ENCODE peak calls at places on chromosomes 7 and 10, in four cellular contexts. One of them, this sample, is unnamed.

GRCh38 chr10:132868995-132869394 is 73.4 kb downstream of the CFAP46 start:
- DNase-seq in AG09319: no peak
- DNase-seq in fibroblast of lung: no peak
- DNase-seq in AG09309: no peak
- DNase-seq in this sample: no peak

GRCh38 chr7:50396856-50397255 is 53.3 kb downstream of the FIGNL1 start:
- DNase-seq in AG09319: no peak
- DNase-seq in fibroblast of lung: no peak
- DNase-seq in AG09309: no peak
- DNase-seq in this sample: no peak

GRCh38 chr7:122886357-122887081 is at the start of gene CADPS2:
- DNase-seq in fibroblast of lung: peak; percentile 90
- DNase-seq in AG09319: peak; percentile 62
- DNase-seq in AG09309: peak; percentile 16
- DNase-seq in this sample: peak; percentile 67

GRCh38 chr10:102146971-102147428 is 5.2 kb upstream of the NOLC1 start:
- DNase-seq in fibroblast of lung: no peak
- DNase-seq in AG09319: no peak
- DNase-seq in AG09309: no peak
- DNase-seq in this sample: no peak

GRCh38 chr7:8822595-8822994 is 389.2 kb downstream of the NXPH1 start:
- DNase-seq in fibroblast of lung: no peak
- DNase-seq in AG09319: no peak
- DNase-seq in AG09309: no peak
- DNase-seq in this sample: no peak

GRCh38 chr10:28681345-28681763 is 4.0 kb downstream of the BAMBI start:
- DNase-seq in AG09319: no peak
- DNase-seq in fibroblast of lung: no peak
- DNase-seq in AG09309: no peak
- DNase-seq in this sample: no peak

GRCh38 chr7:16839646-16840045 is 34.8 kb upstream of the AGR2 start:
- DNase-seq in AG09319: no peak
- DNase-seq in AG09309: peak; percentile 45
- DNase-seq in fibroblast of lung: no peak
- DNase-seq in this sample: no peak

GRCh38 chr10:3622845-3623621 is 162.0 kb downstream of the KLF6 start:
- DNase-seq in fibroblast of lung: peak; percentile 28
- DNase-seq in AG09319: no peak
- DNase-seq in AG09309: no peak
- DNase-seq in this sample: no peak

GRCh38 chr10:80441831-80442230 is 12.3 kb upstream of the TSPAN14 start:
- DNase-seq in fibroblast of lung: no peak
- DNase-seq in AG09309: no peak
- DNase-seq in AG09319: no peak
- DNase-seq in this sample: no peak

GRCh38 chr10:30463944-30464451 is 30.0 kb downstream of the MAP3K8 start:
- DNase-seq in AG09309: no peak
- DNase-seq in fibroblast of lung: no peak
- DNase-seq in AG09319: no peak
- DNase-seq in this sample: no peak

GRCh38 chr7:27155816-27156507 is 513 bp downstream of the HOXA7 start:
- DNase-seq in AG09309: no peak
- DNase-seq in AG09319: no peak
- DNase-seq in fibroblast of lung: peak; percentile 29
- DNase-seq in this sample: no peak

GRCh38 chr10:103677486-103677885 is 177.9 kb downstream of the SH3PXD2A start:
- DNase-seq in fibroblast of lung: no peak
- DNase-seq in AG09309: no peak
- DNase-seq in AG09319: no peak
- DNase-seq in this sample: no peak

GRCh38 chr7:71015260-71015900 is 116.6 kb upstream of the GALNT17 start:
- DNase-seq in AG09309: no peak
- DNase-seq in AG09319: no peak
- DNase-seq in fibroblast of lung: no peak
- DNase-seq in this sample: no peak

GRCh38 chr10:97905276-97905675 is 55.6 kb downstream of the GOLGA7B start:
- DNase-seq in AG09319: no peak
- DNase-seq in AG09309: no peak
- DNase-seq in fibroblast of lung: no peak
- DNase-seq in this sample: no peak

GRCh38 chr10:66838656-66839055 is 87.2 kb upstream of the LRRTM3 start:
- DNase-seq in AG09319: no peak
- DNase-seq in fibroblast of lung: no peak
- DNase-seq in AG09309: no peak
- DNase-seq in this sample: no peak

GRCh38 chr10:119370972-119371703 is 163.8 kb downstream of the GRK5 start:
- DNase-seq in AG09309: peak; percentile 79
- DNase-seq in fibroblast of lung: peak; percentile 93
- DNase-seq in AG09319: peak; percentile 93
- DNase-seq in this sample: no peak

GRCh38 chr10:28468707-28469483 is 64.0 kb upstream of the WAC start:
- DNase-seq in fibroblast of lung: no peak
- DNase-seq in AG09319: no peak
- DNase-seq in AG09309: no peak
- DNase-seq in this sample: no peak

GRCh38 chr7:111108526-111108925 is 17.6 kb downstream of the LRRN3 start:
- DNase-seq in AG09309: no peak
- DNase-seq in AG09319: no peak
- DNase-seq in fibroblast of lung: peak; percentile 78
- DNase-seq in this sample: no peak

GRCh38 chr7:36204044-36204663 is 51.1 kb downstream of the EEPD1 start:
- DNase-seq in AG09319: no peak
- DNase-seq in fibroblast of lung: no peak
- DNase-seq in AG09309: no peak
- DNase-seq in this sample: no peak

GRCh38 chr10:72783290-72783689 is 91.3 kb downstream of the MCU start:
- DNase-seq in AG09319: no peak
- DNase-seq in AG09309: no peak
- DNase-seq in fibroblast of lung: no peak
- DNase-seq in this sample: no peak

GRCh38 chr10:72009062-72009429 is 44.9 kb downstream of the CHST3 start:
- DNase-seq in AG09309: no peak
- DNase-seq in fibroblast of lung: no peak
- DNase-seq in AG09319: no peak
- DNase-seq in this sample: no peak

GRCh38 chr7:132575336-132575986 is 809 bp downstream of the PLXNA4 start:
- DNase-seq in AG09309: peak; percentile 27
- DNase-seq in fibroblast of lung: peak; percentile 66
- DNase-seq in AG09319: peak; percentile 4
- DNase-seq in this sample: peak; percentile 25
- TF ChIP-seq CTCF in AG09309: peak; percentile 27
- TF ChIP-seq CTCF in fibroblast of lung: peak; percentile 14
- TF ChIP-seq CTCF in AG09319: peak; percentile 14
- TF ChIP-seq CTCF in this sample: no peak

DNA sequence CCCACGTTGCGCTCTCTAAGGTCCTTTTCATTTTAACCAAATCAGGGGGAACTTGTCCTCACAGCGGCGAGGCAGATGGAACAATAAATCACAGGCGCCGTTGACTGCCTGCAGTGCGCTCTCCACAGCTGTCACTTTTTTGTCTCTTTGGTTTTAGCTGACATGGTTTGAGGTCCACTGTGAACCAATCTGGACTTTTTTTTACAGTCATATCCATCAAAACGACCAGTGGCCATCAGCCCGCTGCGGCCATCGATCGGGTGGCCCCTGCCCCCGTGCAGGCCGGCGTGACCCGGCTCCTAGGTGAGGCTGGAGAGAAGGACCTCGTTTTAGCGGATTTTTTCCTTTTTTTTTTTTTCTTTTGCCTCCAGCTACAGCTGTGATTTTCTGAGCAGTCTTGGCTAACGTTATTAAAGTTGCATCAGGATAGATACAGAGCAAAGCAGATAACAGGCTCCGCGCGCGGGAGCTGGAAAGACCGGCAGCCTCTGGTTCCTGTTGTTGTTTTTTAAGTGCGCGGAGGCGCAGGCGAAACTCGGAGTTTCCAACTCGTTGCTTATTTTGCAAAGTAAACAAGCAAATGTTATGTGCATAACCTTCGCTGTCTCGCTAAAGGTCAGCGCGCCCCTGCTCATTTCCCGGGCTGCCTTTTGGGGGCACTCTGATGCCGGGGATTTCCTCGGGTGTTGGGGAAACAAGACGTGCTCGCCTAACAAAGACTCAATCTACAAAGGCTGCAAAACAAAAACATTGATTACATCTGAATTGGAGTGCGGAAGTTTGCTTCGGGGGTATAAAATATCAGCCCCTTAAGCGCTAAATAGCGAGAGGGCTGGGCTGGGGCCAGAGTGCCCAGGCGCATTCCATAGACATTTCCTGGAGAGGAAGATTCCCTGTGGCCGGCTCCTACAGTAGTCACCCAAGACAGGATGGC is 414.9 kb upstream of the MKI67 start:
- DNase-seq in fibroblast of lung: no peak
- DNase-seq in AG09309: no peak
- DNase-seq in AG09319: no peak
- DNase-seq in this sample: peak; percentile 36
- TF ChIP-seq CTCF in fibroblast of lung: no peak
- TF ChIP-seq CTCF in AG09309: no peak
- TF ChIP-seq CTCF in AG09319: no peak
- TF ChIP-seq CTCF in this sample: peak; percentile 23

DNA sequence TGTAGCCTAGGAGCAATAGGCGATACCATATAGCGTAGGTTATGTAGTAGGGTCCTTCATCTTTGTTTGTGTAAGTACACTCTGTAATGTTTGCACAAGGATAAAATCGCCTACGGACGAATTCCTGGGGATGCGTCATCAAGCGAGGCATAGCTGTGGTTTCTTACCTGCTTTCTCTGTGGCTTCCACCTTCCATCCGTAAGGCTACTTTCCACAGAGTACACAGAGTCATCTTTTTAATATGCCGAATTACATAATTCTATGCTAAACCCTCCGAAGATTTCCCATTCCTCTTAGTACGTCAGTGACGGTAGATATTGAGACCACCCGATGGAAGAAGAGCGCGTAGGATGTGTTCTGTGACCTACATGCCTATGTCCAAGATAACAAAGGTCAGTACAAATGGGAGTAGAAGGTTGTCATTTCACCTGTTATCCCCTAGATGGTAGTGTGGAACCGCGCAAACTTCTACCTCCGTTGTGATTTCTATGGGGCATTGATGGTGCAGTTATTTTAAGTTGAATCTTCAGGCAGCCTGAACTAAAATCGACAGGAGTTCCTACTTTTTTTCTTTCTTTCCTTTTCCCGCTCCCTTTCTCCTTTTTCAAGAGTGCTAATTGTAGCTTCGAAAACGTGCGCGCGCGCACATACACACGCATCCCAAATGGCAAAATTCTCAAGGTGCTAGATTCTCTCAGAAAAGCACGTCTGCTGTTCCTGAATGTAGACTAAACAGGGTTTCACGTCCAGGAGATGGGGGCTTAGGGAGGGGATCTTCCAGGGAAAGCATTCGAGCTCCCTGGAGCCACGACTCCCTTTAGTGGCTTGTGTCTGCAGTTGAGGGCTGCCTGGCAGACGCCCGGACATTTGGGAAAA is 111.7 kb upstream of the MBL2 start:
- DNase-seq in fibroblast of lung: peak; percentile 80
- DNase-seq in AG09319: no peak
- DNase-seq in AG09309: no peak
- DNase-seq in this sample: peak; percentile 58
- TF ChIP-seq CTCF in fibroblast of lung: peak; percentile 71
- TF ChIP-seq CTCF in AG09319: peak; percentile 44
- TF ChIP-seq CTCF in AG09309: peak; percentile 73
- TF ChIP-seq CTCF in this sample: peak; percentile 92

DNA sequence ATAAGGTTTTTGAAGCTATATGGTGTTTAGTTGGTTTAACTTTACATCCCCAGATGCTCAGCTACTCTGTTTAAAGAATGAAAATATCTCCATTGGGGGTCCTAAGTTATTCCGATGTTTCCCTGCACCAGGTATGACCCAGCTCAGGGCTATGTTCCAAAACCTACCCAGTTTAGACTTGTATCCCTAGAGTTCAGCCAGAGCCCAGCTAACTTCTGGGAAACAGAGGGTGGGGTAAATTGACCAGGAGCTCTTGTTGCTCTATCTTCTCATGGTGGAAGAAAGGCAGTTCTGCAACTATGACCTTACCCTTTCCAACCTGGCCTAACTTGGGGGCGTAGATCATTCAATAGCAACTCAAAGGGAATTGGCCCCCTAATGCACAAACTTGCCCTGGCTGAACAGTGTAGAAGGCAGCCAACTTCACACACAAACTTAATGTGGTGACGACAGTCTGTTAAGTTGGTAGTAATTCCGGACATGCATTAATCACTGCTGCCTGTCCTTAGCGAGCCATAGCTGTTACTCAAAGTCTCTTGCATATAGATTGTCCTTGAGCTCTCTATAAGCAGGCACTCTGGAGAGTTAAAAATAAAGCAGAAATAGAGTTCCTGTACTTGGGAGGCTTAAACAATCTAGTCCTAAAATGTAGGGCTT is 5.4 kb upstream of the ZNRF2 start:
- DNase-seq in AG09309: no peak
- DNase-seq in AG09319: no peak
- DNase-seq in fibroblast of lung: no peak
- DNase-seq in this sample: no peak
- TF ChIP-seq CTCF in AG09309: no peak
- TF ChIP-seq CTCF in AG09319: no peak
- TF ChIP-seq CTCF in fibroblast of lung: no peak
- TF ChIP-seq CTCF in this sample: no peak

GRCh38 chr10:95178266-95178665 is 15.8 kb upstream of the ACSM6 start:
- DNase-seq in fibroblast of lung: no peak
- DNase-seq in AG09309: no peak
- DNase-seq in AG09319: no peak
- DNase-seq in this sample: no peak

GRCh38 chr10:95172851-95173250 is 21.2 kb upstream of the ACSM6 start:
- DNase-seq in AG09319: no peak
- DNase-seq in AG09309: no peak
- DNase-seq in fibroblast of lung: no peak
- DNase-seq in this sample: no peak

GRCh38 chr10:95177429-95177828 is 16.6 kb upstream of the ACSM6 start:
- DNase-seq in fibroblast of lung: no peak
- DNase-seq in AG09319: no peak
- DNase-seq in AG09309: no peak
- DNase-seq in this sample: no peak

GRCh38 chr10:95178797-95179196 is 15.2 kb upstream of the ACSM6 start:
- DNase-seq in AG09319: no peak
- DNase-seq in fibroblast of lung: no peak
- DNase-seq in AG09309: no peak
- DNase-seq in this sample: no peak

DNA sequence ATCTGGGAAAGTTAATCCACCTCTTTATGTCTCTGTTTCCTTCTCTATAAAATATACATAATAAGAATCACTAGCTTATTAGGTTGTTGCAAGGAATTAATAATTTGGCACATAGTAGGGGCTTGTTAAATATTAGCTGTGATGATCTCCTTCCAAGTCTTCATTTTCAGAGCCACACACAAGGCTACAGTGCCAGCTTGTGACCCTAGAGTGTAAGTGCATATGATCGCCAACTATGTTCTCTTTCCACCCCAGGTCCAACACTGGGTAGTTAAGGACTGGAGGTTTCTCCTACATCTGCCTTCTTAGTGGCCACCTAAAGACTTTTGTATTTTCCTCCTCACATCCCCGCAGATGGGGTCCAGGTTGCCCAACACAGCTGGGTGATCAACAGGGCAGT is 17.9 kb upstream of the ACSM6 start:
- DNase-seq in AG09309: no peak
- DNase-seq in AG09319: no peak
- DNase-seq in fibroblast of lung: no peak
- DNase-seq in this sample: no peak
- TF ChIP-seq CTCF in AG09309: no peak
- TF ChIP-seq CTCF in AG09319: no peak
- TF ChIP-seq CTCF in fibroblast of lung: no peak
- TF ChIP-seq CTCF in this sample: no peak

This sample was measured in neural crest cell.